ENCODE peak calls at places on chromosomes 11 and 22, in nine cellular contexts. One of them, this sample, is unnamed.

GRCh38 chr11:57294225-57295131 is 30.3 kb downstream of the TNKS1BP1 start:
- DNase-seq in AG10803: peak
- DNase-seq in left colon: peak
- DNase-seq in DMS153: peak
- DNase-seq in epithelial cell of proximal tubule: no peak
- DNase-seq in cardiac muscle cell: no peak
- DNase-seq in CD4-positive, alpha-beta T cell: no peak
- DNase-seq in dorsolateral prefrontal cortex: no peak
- DNase-seq in effector CD4-positive, alpha-beta T cell: no peak
- DNase-seq in this sample: no peak

GRCh38 chr22:37776639-37777005 is 31.1 kb upstream of the GCAT start:
- DNase-seq in AG10803: no peak
- DNase-seq in left colon: no peak
- DNase-seq in DMS153: no peak
- DNase-seq in epithelial cell of proximal tubule: no peak
- DNase-seq in cardiac muscle cell: no peak
- DNase-seq in CD4-positive, alpha-beta T cell: no peak
- DNase-seq in dorsolateral prefrontal cortex: no peak
- DNase-seq in effector CD4-positive, alpha-beta T cell: no peak
- DNase-seq in this sample: no peak

GRCh38 chr11:12979928-12980689 is 29.0 kb upstream of the RASSF10 start:
- DNase-seq in AG10803: no peak
- DNase-seq in left colon: no peak
- DNase-seq in DMS153: peak
- DNase-seq in epithelial cell of proximal tubule: no peak
- DNase-seq in cardiac muscle cell: no peak
- DNase-seq in CD4-positive, alpha-beta T cell: no peak
- DNase-seq in dorsolateral prefrontal cortex: no peak
- DNase-seq in effector CD4-positive, alpha-beta T cell: no peak
- DNase-seq in this sample: no peak

GRCh38 chr11:17822021-17822781 is 87.6 kb downstream of the KCNC1 start:
- DNase-seq in AG10803: peak
- DNase-seq in left colon: no peak
- DNase-seq in DMS153: no peak
- DNase-seq in epithelial cell of proximal tubule: no peak
- DNase-seq in cardiac muscle cell: no peak
- DNase-seq in CD4-positive, alpha-beta T cell: no peak
- DNase-seq in dorsolateral prefrontal cortex: no peak
- DNase-seq in effector CD4-positive, alpha-beta T cell: no peak
- DNase-seq in this sample: no peak

GRCh38 chr11:2508793-2509192 is 64.0 kb downstream of the KCNQ1 start:
- DNase-seq in AG10803: no peak
- DNase-seq in left colon: no peak
- DNase-seq in DMS153: no peak
- DNase-seq in epithelial cell of proximal tubule: no peak
- DNase-seq in cardiac muscle cell: no peak
- DNase-seq in CD4-positive, alpha-beta T cell: no peak
- DNase-seq in dorsolateral prefrontal cortex: no peak
- DNase-seq in effector CD4-positive, alpha-beta T cell: no peak
- DNase-seq in this sample: no peak

GRCh38 chr11:26201411-26201810 is 130.5 kb upstream of the ANO3 start:
- DNase-seq in AG10803: peak
- DNase-seq in left colon: no peak
- DNase-seq in DMS153: no peak
- DNase-seq in epithelial cell of proximal tubule: peak
- DNase-seq in cardiac muscle cell: no peak
- DNase-seq in CD4-positive, alpha-beta T cell: no peak
- DNase-seq in dorsolateral prefrontal cortex: no peak
- DNase-seq in effector CD4-positive, alpha-beta T cell: no peak
- DNase-seq in this sample: no peak

GRCh38 chr22:47793304-47794101 is 1031.1 kb downstream of the TBC1D22A start:
- DNase-seq in AG10803: no peak
- DNase-seq in left colon: no peak
- DNase-seq in DMS153: no peak
- DNase-seq in epithelial cell of proximal tubule: no peak
- DNase-seq in cardiac muscle cell: no peak
- DNase-seq in CD4-positive, alpha-beta T cell: no peak
- DNase-seq in dorsolateral prefrontal cortex: no peak
- DNase-seq in effector CD4-positive, alpha-beta T cell: no peak
- DNase-seq in this sample: no peak

GRCh38 chr11:60563553-60564235 is 48.5 kb downstream of the MS4A13 start:
- DNase-seq in AG10803: peak
- DNase-seq in left colon: no peak
- DNase-seq in DMS153: peak
- DNase-seq in epithelial cell of proximal tubule: no peak
- DNase-seq in cardiac muscle cell: no peak
- DNase-seq in CD4-positive, alpha-beta T cell: no peak
- DNase-seq in dorsolateral prefrontal cortex: no peak
- DNase-seq in effector CD4-positive, alpha-beta T cell: no peak
- DNase-seq in this sample: no peak

GRCh38 chr11:83663446-83663845 is 377.3 kb upstream of the CCDC90B start:
- DNase-seq in AG10803: no peak
- DNase-seq in left colon: no peak
- DNase-seq in DMS153: no peak
- DNase-seq in epithelial cell of proximal tubule: no peak
- DNase-seq in cardiac muscle cell: no peak
- DNase-seq in CD4-positive, alpha-beta T cell: no peak
- DNase-seq in dorsolateral prefrontal cortex: no peak
- DNase-seq in effector CD4-positive, alpha-beta T cell: no peak
- DNase-seq in this sample: no peak

GRCh38 chr11:66856496-66857233 is at the start of gene LRFN4:
- DNase-seq in AG10803: no peak
- DNase-seq in left colon: peak
- DNase-seq in DMS153: no peak
- DNase-seq in epithelial cell of proximal tubule: no peak
- DNase-seq in cardiac muscle cell: peak
- DNase-seq in CD4-positive, alpha-beta T cell: no peak
- DNase-seq in dorsolateral prefrontal cortex: peak
- DNase-seq in effector CD4-positive, alpha-beta T cell: peak
- DNase-seq in this sample: no peak

GRCh38 chr11:6647282-6647679 is 8.3 kb downstream of the DCHS1 start:
- DNase-seq in AG10803: peak
- DNase-seq in left colon: peak
- DNase-seq in DMS153: no peak
- DNase-seq in epithelial cell of proximal tubule: no peak
- DNase-seq in cardiac muscle cell: no peak
- DNase-seq in CD4-positive, alpha-beta T cell: no peak
- DNase-seq in dorsolateral prefrontal cortex: no peak
- DNase-seq in effector CD4-positive, alpha-beta T cell: no peak
- DNase-seq in this sample: no peak

This sample was measured in NCI-H1694 treated with DMSO at 0.1 percent for 48 hours.